ENCODE peak calls at places on chromosomes 2 and 18, in eight cellular contexts. One of them, this sample, is unnamed.

GRCh38 chr18:31954349-31954748 is 11.4 kb upstream of the TRAPPC8 start:
- DNase-seq in upper lobe of left lung: no peak
- DNase-seq in A673: no peak
- DNase-seq in progenitor cell of endocrine pancreas: no peak
- DNase-seq in GM13976: no peak
- DNase-seq in AG10803: no peak
- DNase-seq in choroid plexus epithelial cell: peak
- DNase-seq in nephron progenitor cell: no peak
- DNase-seq in this sample: no peak

GRCh38 chr2:234834228-234834923 is 117.4 kb upstream of the SH3BP4 start:
- DNase-seq in upper lobe of left lung: no peak
- DNase-seq in A673: no peak
- DNase-seq in progenitor cell of endocrine pancreas: no peak
- DNase-seq in GM13976: no peak
- DNase-seq in AG10803: no peak
- DNase-seq in choroid plexus epithelial cell: no peak
- DNase-seq in nephron progenitor cell: no peak
- DNase-seq in this sample: no peak

GRCh38 chr2:36333350-36334012 is 22.1 kb upstream of the CRIM1 start:
- DNase-seq in upper lobe of left lung: no peak
- DNase-seq in A673: no peak
- DNase-seq in progenitor cell of endocrine pancreas: no peak
- DNase-seq in GM13976: no peak
- DNase-seq in AG10803: no peak
- DNase-seq in choroid plexus epithelial cell: no peak
- DNase-seq in nephron progenitor cell: no peak
- DNase-seq in this sample: no peak

GRCh38 chr18:50203801-50204604 is 9.1 kb upstream of the MYO5B start:
- DNase-seq in upper lobe of left lung: peak
- DNase-seq in A673: peak
- DNase-seq in progenitor cell of endocrine pancreas: peak
- DNase-seq in GM13976: peak
- DNase-seq in AG10803: peak
- DNase-seq in choroid plexus epithelial cell: peak
- DNase-seq in nephron progenitor cell: peak
- DNase-seq in this sample: peak

GRCh38 chr2:230512955-230513748 is 97.2 kb downstream of the SP100 start:
- DNase-seq in upper lobe of left lung: no peak
- DNase-seq in A673: no peak
- DNase-seq in progenitor cell of endocrine pancreas: no peak
- DNase-seq in GM13976: no peak
- DNase-seq in AG10803: no peak
- DNase-seq in choroid plexus epithelial cell: peak
- DNase-seq in nephron progenitor cell: no peak
- DNase-seq in this sample: no peak

GRCh38 chr2:159609933-159610523 is 6.3 kb downstream of the BAZ2B start:
- DNase-seq in upper lobe of left lung: no peak
- DNase-seq in A673: peak
- DNase-seq in progenitor cell of endocrine pancreas: no peak
- DNase-seq in GM13976: no peak
- DNase-seq in AG10803: no peak
- DNase-seq in choroid plexus epithelial cell: no peak
- DNase-seq in nephron progenitor cell: no peak
- DNase-seq in this sample: no peak

GRCh38 chr2:191710411-191710900 is 32.5 kb downstream of the NABP1 start:
- DNase-seq in upper lobe of left lung: no peak
- DNase-seq in A673: peak
- DNase-seq in progenitor cell of endocrine pancreas: no peak
- DNase-seq in GM13976: no peak
- DNase-seq in AG10803: peak
- DNase-seq in choroid plexus epithelial cell: peak
- DNase-seq in nephron progenitor cell: no peak
- DNase-seq in this sample: no peak

GRCh38 chr18:26228562-26229260 is 2.5 kb downstream of the TAF4B start:
- DNase-seq in upper lobe of left lung: no peak
- DNase-seq in A673: no peak
- DNase-seq in progenitor cell of endocrine pancreas: no peak
- DNase-seq in GM13976: no peak
- DNase-seq in AG10803: no peak
- DNase-seq in choroid plexus epithelial cell: no peak
- DNase-seq in nephron progenitor cell: no peak
- DNase-seq in this sample: no peak

GRCh38 chr2:120765911-120766757 is 30.5 kb downstream of the GLI2 start:
- DNase-seq in upper lobe of left lung: peak
- DNase-seq in A673: no peak
- DNase-seq in progenitor cell of endocrine pancreas: no peak
- DNase-seq in GM13976: no peak
- DNase-seq in AG10803: peak
- DNase-seq in choroid plexus epithelial cell: peak
- DNase-seq in nephron progenitor cell: peak
- DNase-seq in this sample: no peak

GRCh38 chr2:207892676-207893402 is 123.1 kb upstream of the FZD5 start:
- DNase-seq in upper lobe of left lung: no peak
- DNase-seq in A673: no peak
- DNase-seq in progenitor cell of endocrine pancreas: no peak
- DNase-seq in GM13976: no peak
- DNase-seq in AG10803: peak
- DNase-seq in choroid plexus epithelial cell: no peak
- DNase-seq in nephron progenitor cell: no peak
- DNase-seq in this sample: no peak

GRCh38 chr2:147538088-147538487 is 306.7 kb upstream of the ACVR2A start:
- DNase-seq in upper lobe of left lung: no peak
- DNase-seq in A673: no peak
- DNase-seq in progenitor cell of endocrine pancreas: no peak
- DNase-seq in GM13976: no peak
- DNase-seq in AG10803: peak
- DNase-seq in choroid plexus epithelial cell: no peak
- DNase-seq in nephron progenitor cell: no peak
- DNase-seq in this sample: no peak

GRCh38 chr18:49015886-49016647 is 65.3 kb upstream of the SMAD7 start:
- DNase-seq in upper lobe of left lung: no peak
- DNase-seq in A673: no peak
- DNase-seq in progenitor cell of endocrine pancreas: no peak
- DNase-seq in GM13976: no peak
- DNase-seq in AG10803: no peak
- DNase-seq in choroid plexus epithelial cell: no peak
- DNase-seq in nephron progenitor cell: no peak
- DNase-seq in this sample: no peak

GRCh38 chr2:71511776-71512175 is 58.4 kb downstream of the DYSF start:
- DNase-seq in upper lobe of left lung: no peak
- DNase-seq in A673: no peak
- DNase-seq in progenitor cell of endocrine pancreas: no peak
- DNase-seq in GM13976: no peak
- DNase-seq in AG10803: no peak
- DNase-seq in choroid plexus epithelial cell: no peak
- DNase-seq in nephron progenitor cell: no peak
- DNase-seq in this sample: no peak

GRCh38 chr2:71513096-71513495 is 59.7 kb downstream of the DYSF start:
- DNase-seq in upper lobe of left lung: no peak
- DNase-seq in A673: no peak
- DNase-seq in progenitor cell of endocrine pancreas: no peak
- DNase-seq in GM13976: no peak
- DNase-seq in AG10803: no peak
- DNase-seq in choroid plexus epithelial cell: no peak
- DNase-seq in nephron progenitor cell: no peak
- DNase-seq in this sample: no peak

GRCh38 chr2:71510938-71511337 is 57.6 kb downstream of the DYSF start:
- DNase-seq in upper lobe of left lung: no peak
- DNase-seq in A673: no peak
- DNase-seq in progenitor cell of endocrine pancreas: no peak
- DNase-seq in GM13976: no peak
- DNase-seq in AG10803: no peak
- DNase-seq in choroid plexus epithelial cell: no peak
- DNase-seq in nephron progenitor cell: no peak
- DNase-seq in this sample: no peak

GRCh38 chr2:71512386-71512785 is 59.0 kb downstream of the DYSF start:
- DNase-seq in upper lobe of left lung: no peak
- DNase-seq in A673: no peak
- DNase-seq in progenitor cell of endocrine pancreas: no peak
- DNase-seq in GM13976: no peak
- DNase-seq in AG10803: no peak
- DNase-seq in choroid plexus epithelial cell: no peak
- DNase-seq in nephron progenitor cell: no peak
- DNase-seq in this sample: no peak

DNA sequence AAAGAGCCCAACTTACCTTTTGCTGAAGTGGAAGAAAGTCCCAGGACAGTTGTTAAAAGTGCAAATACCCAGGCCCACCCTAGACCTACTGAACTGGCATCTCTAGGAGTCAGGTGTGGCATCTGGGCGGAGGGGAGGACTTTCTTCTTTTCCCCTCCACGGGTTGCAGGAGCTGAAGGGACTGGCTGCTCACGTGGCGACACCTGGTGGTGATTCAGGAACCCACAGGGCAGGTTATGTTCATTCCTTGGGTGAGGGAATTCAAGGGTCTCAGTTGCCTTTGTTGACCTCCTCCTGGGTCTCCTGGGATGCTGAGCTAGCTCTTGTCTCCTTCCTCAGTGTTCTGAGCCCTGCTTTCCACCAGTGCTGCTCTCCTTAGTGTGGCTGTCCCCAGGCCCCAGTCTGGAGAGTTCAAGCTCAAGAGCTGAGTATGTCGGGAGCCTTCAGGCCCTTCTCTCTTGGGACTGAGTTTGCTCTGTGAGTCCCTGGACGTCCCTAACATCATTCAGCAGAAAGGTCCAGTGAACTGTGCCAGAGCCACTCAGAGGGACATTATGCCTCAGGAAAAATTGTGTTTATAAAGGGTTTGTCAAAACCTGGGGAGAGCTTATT is 56.9 kb downstream of the DYSF start:
- DNase-seq in upper lobe of left lung: peak
- DNase-seq in A673: peak
- DNase-seq in progenitor cell of endocrine pancreas: peak
- DNase-seq in GM13976: peak
- DNase-seq in AG10803: peak
- DNase-seq in choroid plexus epithelial cell: peak
- DNase-seq in nephron progenitor cell: peak
- DNase-seq in this sample: peak
- TF ChIP-seq CTCF in upper lobe of left lung: peak
- TF ChIP-seq CTCF in A673: peak
- TF ChIP-seq CTCF in progenitor cell of endocrine pancreas: peak
- TF ChIP-seq CTCF in GM13976: peak
- TF ChIP-seq CTCF in AG10803: peak
- TF ChIP-seq CTCF in choroid plexus epithelial cell: peak
- TF ChIP-seq CTCF in nephron progenitor cell: peak
- TF ChIP-seq CTCF in this sample: peak

DNA sequence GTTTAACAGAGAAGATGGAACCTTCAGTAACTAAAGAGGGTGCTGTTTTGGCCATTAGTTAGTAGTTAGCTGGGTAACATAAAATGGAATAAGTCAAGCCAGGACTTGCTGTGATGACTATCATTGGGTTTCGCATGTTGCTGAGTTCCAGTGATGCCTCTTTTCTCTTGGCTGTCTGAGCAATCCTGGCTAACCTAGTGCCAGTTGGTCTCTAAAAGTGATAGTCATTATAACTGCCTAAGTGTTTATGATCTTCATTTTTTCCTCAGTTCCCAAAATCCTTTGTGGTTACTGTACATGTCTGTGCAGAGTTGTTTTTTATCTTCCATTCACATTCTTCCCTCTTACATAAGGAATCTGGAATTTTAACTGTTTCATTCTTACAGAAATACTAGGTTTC is 33.4 kb downstream of the WDR43 start:
- DNase-seq in upper lobe of left lung: no peak
- DNase-seq in A673: no peak
- DNase-seq in progenitor cell of endocrine pancreas: no peak
- DNase-seq in GM13976: no peak
- DNase-seq in AG10803: peak
- DNase-seq in choroid plexus epithelial cell: peak
- DNase-seq in nephron progenitor cell: no peak
- DNase-seq in this sample: no peak
- TF ChIP-seq CTCF in upper lobe of left lung: no peak
- TF ChIP-seq CTCF in A673: no peak
- TF ChIP-seq CTCF in progenitor cell of endocrine pancreas: no peak
- TF ChIP-seq CTCF in GM13976: no peak
- TF ChIP-seq CTCF in AG10803: no peak
- TF ChIP-seq CTCF in choroid plexus epithelial cell: no peak
- TF ChIP-seq CTCF in nephron progenitor cell: no peak
- TF ChIP-seq CTCF in this sample: no peak

GRCh38 chr2:73110622-73111299 is 2.0 kb downstream of the RAB11FIP5 start:
- DNase-seq in upper lobe of left lung: no peak
- DNase-seq in A673: no peak
- DNase-seq in progenitor cell of endocrine pancreas: no peak
- DNase-seq in GM13976: no peak
- DNase-seq in AG10803: peak
- DNase-seq in choroid plexus epithelial cell: no peak
- DNase-seq in nephron progenitor cell: no peak
- DNase-seq in this sample: no peak

GRCh38 chr2:73109796-73110540 is 2.8 kb downstream of the RAB11FIP5 start:
- DNase-seq in upper lobe of left lung: no peak
- DNase-seq in A673: no peak
- DNase-seq in progenitor cell of endocrine pancreas: no peak
- DNase-seq in GM13976: no peak
- DNase-seq in AG10803: no peak
- DNase-seq in choroid plexus epithelial cell: no peak
- DNase-seq in nephron progenitor cell: no peak
- DNase-seq in this sample: no peak

GRCh38 chr2:73112913-73113633 is at the start of gene RAB11FIP5:
- DNase-seq in upper lobe of left lung: peak
- DNase-seq in A673: peak
- DNase-seq in progenitor cell of endocrine pancreas: peak
- DNase-seq in GM13976: peak
- DNase-seq in AG10803: peak
- DNase-seq in choroid plexus epithelial cell: peak
- DNase-seq in nephron progenitor cell: peak
- DNase-seq in this sample: peak

GRCh38 chr2:73112026-73112912 is 479 bp downstream of the RAB11FIP5 start:
- DNase-seq in upper lobe of left lung: peak
- DNase-seq in A673: peak
- DNase-seq in progenitor cell of endocrine pancreas: no peak
- DNase-seq in GM13976: no peak
- DNase-seq in AG10803: peak
- DNase-seq in choroid plexus epithelial cell: peak
- DNase-seq in nephron progenitor cell: peak
- DNase-seq in this sample: no peak

GRCh38 chr2:73111300-73112025 is 1.3 kb downstream of the RAB11FIP5 start:
- DNase-seq in upper lobe of left lung: peak
- DNase-seq in A673: no peak
- DNase-seq in progenitor cell of endocrine pancreas: no peak
- DNase-seq in GM13976: no peak
- DNase-seq in AG10803: no peak
- DNase-seq in choroid plexus epithelial cell: peak
- DNase-seq in nephron progenitor cell: peak
- DNase-seq in this sample: no peak
- TF ChIP-seq CTCF in upper lobe of left lung: no peak
- TF ChIP-seq CTCF in A673: no peak
- TF ChIP-seq CTCF in progenitor cell of endocrine pancreas: no peak
- TF ChIP-seq CTCF in GM13976: no peak
- TF ChIP-seq CTCF in AG10803: no peak
- TF ChIP-seq CTCF in choroid plexus epithelial cell: no peak
- TF ChIP-seq CTCF in nephron progenitor cell: no peak
- TF ChIP-seq CTCF in this sample: no peak

GRCh38 chr2:228987441-228988155 is 283.5 kb downstream of the PID1 start:
- DNase-seq in upper lobe of left lung: no peak
- DNase-seq in A673: no peak
- DNase-seq in progenitor cell of endocrine pancreas: no peak
- DNase-seq in GM13976: no peak
- DNase-seq in AG10803: peak
- DNase-seq in choroid plexus epithelial cell: no peak
- DNase-seq in nephron progenitor cell: no peak
- DNase-seq in this sample: no peak

GRCh38 chr2:228986961-228987360 is 284.1 kb downstream of the PID1 start:
- DNase-seq in upper lobe of left lung: no peak
- DNase-seq in A673: no peak
- DNase-seq in progenitor cell of endocrine pancreas: no peak
- DNase-seq in GM13976: no peak
- DNase-seq in AG10803: peak
- DNase-seq in choroid plexus epithelial cell: no peak
- DNase-seq in nephron progenitor cell: no peak
- DNase-seq in this sample: no peak

GRCh38 chr2:228983700-228984099 is 287.4 kb downstream of the PID1 start:
- DNase-seq in upper lobe of left lung: no peak
- DNase-seq in A673: no peak
- DNase-seq in progenitor cell of endocrine pancreas: no peak
- DNase-seq in GM13976: no peak
- DNase-seq in AG10803: no peak
- DNase-seq in choroid plexus epithelial cell: no peak
- DNase-seq in nephron progenitor cell: no peak
- DNase-seq in this sample: no peak
- TF ChIP-seq CTCF in upper lobe of left lung: no peak
- TF ChIP-seq CTCF in A673: no peak
- TF ChIP-seq CTCF in progenitor cell of endocrine pancreas: no peak
- TF ChIP-seq CTCF in GM13976: no peak
- TF ChIP-seq CTCF in AG10803: no peak
- TF ChIP-seq CTCF in choroid plexus epithelial cell: no peak
- TF ChIP-seq CTCF in nephron progenitor cell: no peak
- TF ChIP-seq CTCF in this sample: no peak